ENCODE peak calls at places on chromosome 5, in seven cellular contexts. E is adrenal gland, S is WTC11, T is cardiac fibroblast, C is PC-3, N is HFF-Myc, P is heart left ventricle. Y is an unnamed sample.

GRCh38 chr5:68339921-68340321 is 124.4 kb downstream of the PIK3R1 start:
- DNase-seq in E (no peak), S (no peak), T (peak), C (no peak), N (no peak), P (no peak), Y (no peak)

GRCh38 chr5:38576442-38576841 is 20.0 kb upstream of the LIFR start:
- DNase-seq in E (no peak), S (no peak), T (peak), C (peak), N (no peak), P (peak), Y (peak)

GRCh38 chr5:67026278-67026677 is 170.3 kb downstream of the CD180 start:
- DNase-seq in E (no peak), S (no peak), T (no peak), C (no peak), N (no peak), P (no peak), Y (no peak)

GRCh38 chr5:142097681-142098080 is 10.9 kb upstream of the NDFIP1 start:
- DNase-seq in E (no peak), S (no peak), T (no peak), C (peak), N (no peak), P (no peak), Y (no peak)

GRCh38 chr5:149792963-149793362 is 62.9 kb downstream of the PPARGC1B start:
- DNase-seq in E (no peak), S (no peak), T (no peak), C (no peak), N (no peak), P (no peak), Y (no peak)

GRCh38 chr5:138177936-138178515 is 404 bp downstream of the BRD8 start:
- DNase-seq in E (peak), S (no peak), T (peak), C (peak), N (no peak), P (no peak), Y (peak)

GRCh38 chr5:102221949-102222348 is 74.1 kb downstream of the SLCO4C1 start:
- DNase-seq in E (no peak), S (no peak), T (no peak), C (no peak), N (no peak), P (no peak), Y (no peak)

GRCh38 chr5:126043684-126044083 is 379.5 kb upstream of the GRAMD2B start:
- DNase-seq in E (no peak), S (no peak), T (peak), C (no peak), N (no peak), P (no peak), Y (no peak)

GRCh38 chr5:135718151-135718550 is 116.3 kb upstream of the SLC25A48 start:
- DNase-seq in E (no peak), S (no peak), T (no peak), C (peak), N (no peak), P (no peak), Y (no peak)

GRCh38 chr5:126503602-126504104 is 80.4 kb downstream of the GRAMD2B start:
- DNase-seq in E (peak), S (no peak), T (peak), C (no peak), N (no peak), P (no peak), Y (peak)

GRCh38 chr5:157575096-157575872 is at the start of gene ADAM19:
- DNase-seq in E (peak), S (peak), T (peak), C (peak), N (no peak), P (peak), Y (no peak)

GRCh38 chr5:93349613-93350012 is 231.4 kb downstream of the NR2F1-AS1 start:
- DNase-seq in E (no peak), S (no peak), T (peak), C (peak), N (peak), P (no peak), Y (no peak)

GRCh38 chr5:98585661-98586310 is 187.7 kb upstream of the RGMB start:
- DNase-seq in E (no peak), S (no peak), T (no peak), C (peak), N (no peak), P (no peak), Y (no peak)

GRCh38 chr5:1801954-1802295 is 718 bp downstream of the NDUFS6 start:
- DNase-seq in E (no peak), S (no peak), T (no peak), C (peak), N (no peak), P (no peak), Y (no peak)

GRCh38 chr5:167290478-167290877 is 1001.0 kb upstream of the WWC1 start:
- DNase-seq in E (no peak), S (no peak), T (no peak), C (no peak), N (no peak), P (no peak), Y (no peak)

GRCh38 chr5:61340775-61341361 is 8.8 kb downstream of the ZSWIM6 start:
- DNase-seq in E (no peak), S (no peak), T (no peak), C (no peak), N (no peak), P (no peak), Y (no peak)

GRCh38 chr5:78757269-78758053 is 108.9 kb upstream of the LHFPL2 start:
- DNase-seq in E (no peak), S (no peak), T (peak), C (peak), N (peak), P (no peak), Y (no peak)

GRCh38 chr5:124790895-124791732 is 44.7 kb upstream of the ZNF608 start:
- DNase-seq in E (no peak), S (no peak), T (peak), C (peak), N (peak), P (no peak), Y (no peak)

GRCh38 chr5:14464661-14465060 is 116.9 kb upstream of the OTULINL start:
- DNase-seq in E (no peak), S (no peak), T (no peak), C (no peak), N (no peak), P (no peak), Y (no peak)

GRCh38 chr5:148808864-148809642 is 17.4 kb upstream of the ADRB2 start:
- DNase-seq in E (no peak), S (no peak), T (no peak), C (peak), N (no peak), P (no peak), Y (no peak)

GRCh38 chr5:76673125-76673524 is 42.8 kb upstream of the F2R start:
- DNase-seq in E (no peak), S (no peak), T (no peak), C (no peak), N (no peak), P (no peak), Y (no peak)

GRCh38 chr5:106677057-106677456 is 993.7 kb downstream of the EFNA5 start:
- DNase-seq in E (no peak), S (no peak), T (no peak), C (no peak), N (no peak), P (no peak), Y (no peak)

GRCh38 chr5:119385136-119386128 is 29.6 kb downstream of the TNFAIP8 start:
- DNase-seq in E (no peak), S (no peak), T (no peak), C (no peak), N (no peak), P (no peak), Y (no peak)

GRCh38 chr5:95986001-95986400 is 24.4 kb upstream of the ELL2 start:
- DNase-seq in E (no peak), S (no peak), T (no peak), C (no peak), N (no peak), P (no peak), Y (no peak)

GRCh38 chr5:78050888-78051287 is 243.6 kb downstream of the AP3B1 start:
- DNase-seq in E (no peak), S (no peak), T (peak), C (peak), N (no peak), P (no peak), Y (no peak)

GRCh38 chr5:75167345-75167744 is 69.3 kb downstream of the ANKRD31 start:
- DNase-seq in E (no peak), S (no peak), T (no peak), C (peak), N (no peak), P (no peak), Y (no peak)

GRCh38 chr5:175853573-175854230 is 17.7 kb upstream of the CPLX2 start:
- DNase-seq in E (no peak), S (no peak), T (no peak), C (no peak), N (no peak), P (no peak), Y (no peak)

GRCh38 chr5:66503203-66503789 is 92.9 kb upstream of the MAST4 start:
- DNase-seq in E (no peak), S (no peak), T (no peak), C (no peak), N (no peak), P (no peak), Y (no peak)

GRCh38 chr5:68369436-68370125 is 154.0 kb downstream of the PIK3R1 start:
- DNase-seq in E (no peak), S (no peak), T (no peak), C (no peak), N (no peak), P (no peak), Y (no peak)

GRCh38 chr5:28505121-28505520 is 1466.7 kb upstream of the CDH9 start:
- DNase-seq in E (no peak), S (no peak), T (no peak), C (no peak), N (no peak), P (no peak), Y (no peak)

GRCh38 chr5:55933377-55934116 is 61.2 kb downstream of the IL6ST start:
- DNase-seq in E (no peak), S (no peak), T (peak), C (no peak), N (no peak), P (no peak), Y (no peak)
- TF ChIP-seq CTCF in E (no peak), S (no peak), T (no peak), C (no peak), N (no peak), P (no peak), Y (no peak)

GRCh38 chr5:132220476-132220875 is 7.2 kb downstream of the P4HA2 start:
- DNase-seq in E (no peak), S (no peak), T (peak), C (no peak), N (no peak), P (no peak), Y (no peak)

GRCh38 chr5:132219981-132220380 is 7.7 kb downstream of the P4HA2 start:
- DNase-seq in E (no peak), S (no peak), T (no peak), C (no peak), N (no peak), P (no peak), Y (no peak)

GRCh38 chr5:132222649-132223038 is 5.0 kb downstream of the P4HA2 start:
- DNase-seq in E (no peak), S (no peak), T (no peak), C (no peak), N (no peak), P (no peak), Y (no peak)

GRCh38 chr5:132223861-132224260 is 3.8 kb downstream of the P4HA2 start:
- DNase-seq in E (no peak), S (no peak), T (no peak), C (no peak), N (no peak), P (no peak), Y (no peak)

GRCh38 chr5:132221781-132222648 is 5.6 kb downstream of the P4HA2 start:
- DNase-seq in E (no peak), S (no peak), T (peak), C (no peak), N (peak), P (peak), Y (peak)
- TF ChIP-seq CTCF in E (no peak), S (no peak), T (no peak), C (no peak), N (peak), P (no peak), Y (peak)

GRCh38 chr5:154196955-154197652 is 6.6 kb downstream of the GALNT10 start:
- DNase-seq in E (no peak), S (no peak), T (peak), C (no peak), N (no peak), P (no peak), Y (no peak)
- TF ChIP-seq CTCF in E (peak), S (no peak), T (peak), C (peak), N (peak), P (peak), Y (no peak)

DNA sequence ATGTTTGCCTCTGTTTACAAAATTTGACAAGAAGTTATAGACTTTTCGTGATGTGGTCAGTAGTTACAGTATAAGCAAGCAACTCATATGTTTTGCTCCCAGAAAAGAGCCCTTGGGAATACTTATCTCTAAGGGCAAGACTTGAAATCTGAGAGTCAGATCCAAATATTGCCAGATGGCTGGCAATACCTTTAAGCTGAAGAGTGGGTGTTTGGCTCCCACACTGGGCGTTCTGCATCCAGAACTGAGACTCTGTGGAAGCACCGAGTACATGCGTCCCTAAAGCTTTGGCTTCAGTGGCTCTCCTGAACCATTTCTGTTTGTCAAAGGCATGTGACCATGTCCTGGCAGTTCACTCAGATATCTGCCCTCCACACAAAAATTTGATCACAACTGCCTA is 194.1 kb downstream of the DCP2 start:
- DNase-seq in E (no peak), S (no peak), T (no peak), C (no peak), N (no peak), P (no peak), Y (no peak)
- TF ChIP-seq CTCF in E (no peak), S (no peak), T (no peak), C (no peak), N (no peak), P (no peak), Y (no peak)